ENCODE peak calls at places on chromosomes 1 and 21, in four cellular contexts. K is neural progenitor cell, J is fibroblast of lung, W is mammary epithelial cell. B is an unnamed sample. For H3K36me3 and H3K4me1, the result is how much of the 10 kb centered on the place peaks cover.

GRCh38 chr1:27868932-27869718 is 3.2 kb upstream of the THEMIS2 start:
- DNase-seq in W (no peak), J (no peak), K (no peak), B (no peak)

GRCh38 chr1:174239541-174239940 is 80.2 kb downstream of the RABGAP1L start:
- DNase-seq in W (no peak), K (no peak), J (no peak), B (no peak)

GRCh38 chr1:160161965-160162705 is 10.7 kb downstream of the ATP1A4 start:
- DNase-seq in K (peak), W (no peak), J (peak), B (peak)

GRCh38 chr1:83676106-83676505 is 322.8 kb downstream of the TTLL7 start:
- DNase-seq in W (no peak), K (no peak), J (no peak), B (no peak)

GRCh38 chr1:41428736-41429640 is 55.5 kb downstream of the EDN2 start:
- DNase-seq in W (no peak), J (no peak), K (no peak), B (no peak)

GRCh38 chr1:53188099-53188498 is 8.5 kb upstream of the CPT2 start:
- DNase-seq in J (peak), W (peak), K (no peak), B (no peak)

GRCh38 chr21:15444118-15444960 is 285.4 kb upstream of the USP25 start:
- DNase-seq in K (no peak), W (no peak), J (no peak), B (no peak)

GRCh38 chr1:114105401-114105979 is 48.2 kb downstream of the SYT6 start:
- DNase-seq in K (peak), W (no peak), J (no peak), B (no peak)

GRCh38 chr1:201140235-201140940 is 13.4 kb upstream of the ASCL5 start:
- DNase-seq in K (peak), W (no peak), J (no peak), B (no peak)

DNA sequence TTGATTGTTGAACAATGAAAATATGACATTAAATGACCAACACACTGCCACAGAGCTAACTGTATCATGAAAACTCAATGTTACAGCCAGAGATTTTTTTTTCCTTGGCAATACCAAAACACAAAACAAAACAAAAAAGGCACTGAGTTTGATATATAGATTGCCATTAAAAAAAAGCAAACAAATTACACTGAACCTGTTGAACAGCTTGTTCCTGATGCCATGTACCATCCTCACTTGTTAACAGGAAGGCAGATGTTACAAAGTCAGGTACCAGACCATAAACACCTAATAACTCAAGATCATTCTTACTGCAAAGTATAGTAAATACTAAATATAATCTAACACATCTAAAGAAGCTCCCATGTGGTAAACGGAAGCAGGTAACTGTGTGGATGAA is 75.2 kb downstream of the ZNF644 start:
- DNase-seq in J (no peak), K (no peak), W (no peak), B (no peak)
- H3K36me3 ChIP-seq in J (under half), K (under half), W (under half), B (under half)

DNA sequence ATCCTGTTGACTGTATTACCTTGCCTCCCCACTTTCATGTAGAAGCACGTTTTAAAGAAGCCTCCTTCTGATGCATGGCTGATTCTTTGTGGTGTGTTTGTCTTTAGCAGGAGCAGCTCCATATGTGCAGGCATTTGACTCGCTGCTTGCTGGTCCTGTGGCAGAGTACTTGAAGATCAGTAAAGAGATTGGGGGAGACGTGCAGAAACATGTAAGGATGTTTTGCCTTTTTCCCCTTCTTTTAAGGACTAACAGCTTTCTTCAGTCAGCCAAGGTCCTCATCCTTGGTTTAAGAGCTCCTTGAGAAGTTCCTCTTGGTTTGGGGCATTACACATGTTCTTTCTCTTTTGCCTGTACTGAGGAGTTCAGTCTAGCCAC is 19.4 kb downstream of the CAP1 start:
- DNase-seq in W (peak), J (no peak), K (no peak), B (no peak)
- H3K4me1 ChIP-seq in W (under half), J (under half), K (under half), B (under half)

DNA sequence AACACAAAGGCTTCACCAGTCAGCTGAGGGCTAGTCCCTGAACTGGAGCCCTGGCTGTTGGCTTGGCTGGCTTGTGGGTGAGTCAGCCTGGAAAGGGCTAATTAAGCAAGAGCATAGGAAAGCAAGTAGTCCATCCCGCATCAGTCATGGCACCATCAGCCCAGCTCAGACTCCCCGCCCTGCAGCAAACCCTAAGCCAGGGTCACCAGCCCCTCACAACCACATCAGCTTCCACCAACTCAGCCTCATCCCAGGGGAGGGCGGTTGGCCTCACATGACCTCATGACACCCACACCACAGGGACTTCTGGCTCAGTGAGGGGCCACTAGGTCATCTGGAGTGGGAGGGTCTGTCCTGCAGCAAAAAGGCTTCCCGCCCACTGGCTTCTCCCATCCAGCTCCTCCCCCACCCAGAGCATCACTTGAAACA is 7.0 kb upstream of the SPATC1L start:
- DNase-seq in K (no peak), J (peak), W (peak), B (peak)
- H3K36me3 ChIP-seq in K (under half), J (under half), W (under half), B (under half)

GRCh38 chr1:184088037-184088436 is 36.5 kb downstream of the TSEN15 start:
- DNase-seq in W (no peak), K (no peak), J (no peak), B (no peak)

GRCh38 chr1:184083016-184083415 is 31.5 kb downstream of the TSEN15 start:
- DNase-seq in J (no peak), W (no peak), K (no peak), B (no peak)

GRCh38 chr1:184082541-184082940 is 31.0 kb downstream of the TSEN15 start:
- DNase-seq in J (no peak), W (no peak), K (no peak), B (no peak)

GRCh38 chr1:184085667-184086066 is 34.1 kb downstream of the TSEN15 start:
- DNase-seq in J (no peak), W (peak), K (no peak), B (no peak)
- H3K4me1 ChIP-seq in J (under half), W (under half), K (under half), B (under half)

DNA sequence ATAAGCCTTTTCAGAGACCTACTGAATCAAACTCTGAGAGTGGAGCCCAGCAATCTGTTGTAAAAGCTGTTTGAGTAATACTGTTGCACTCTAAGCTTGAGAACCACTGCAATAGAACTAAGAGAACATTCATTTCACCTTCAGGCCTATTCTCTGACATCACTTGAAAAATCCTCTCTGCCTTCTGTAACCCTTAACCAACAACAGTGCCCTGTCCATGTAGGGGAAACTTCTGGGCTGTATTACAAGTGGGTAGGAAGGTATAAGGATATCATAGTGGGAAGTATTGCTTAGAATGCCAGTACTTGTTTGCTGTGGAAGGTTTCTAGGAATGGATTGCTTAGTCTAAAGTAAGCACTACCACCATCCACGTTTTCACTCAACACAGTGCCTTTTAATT is 42.9 kb downstream of the SH3GLB1 start:
- DNase-seq in J (no peak), K (no peak), W (no peak), B (no peak)
- H3K36me3 ChIP-seq in J (under half), K (under half), W (under half), B (under half)